ENCODE peak calls at places on chromosomes 12 and 14, in four cellular contexts. H, K, W and O are unnamed samples.

GRCh38 chr12:30598889-30599288 is 96.8 kb downstream of the IPO8 start:
- DNase-seq in K (no peak), W (no peak), H (peak), O (no peak)

GRCh38 chr14:74942608-74943007 is 12.8 kb downstream of the PGF start:
- DNase-seq in W (no peak), K (no peak), H (no peak), O (no peak)

GRCh38 chr12:27221625-27222387 is 22.3 kb upstream of the STK38L start:
- DNase-seq in K (no peak), W (no peak), H (no peak), O (no peak)

GRCh38 chr12:85424581-85425348 is 144.7 kb downstream of the ALX1 start:
- DNase-seq in K (no peak), W (peak), H (peak), O (no peak)

GRCh38 chr14:61752626-61753025 is 9.6 kb upstream of the SNAPC1 start:
- DNase-seq in K (no peak), W (no peak), H (peak), O (no peak)

GRCh38 chr14:99260652-99261551 is 11.1 kb downstream of the BCL11B start:
- DNase-seq in H (no peak), W (no peak), K (no peak), O (no peak)

GRCh38 chr14:32588448-32589320 is 259.6 kb downstream of the AKAP6 start:
- DNase-seq in H (peak), W (no peak), K (no peak), O (no peak)

GRCh38 chr14:58598028-58598850 is 39.5 kb upstream of the DACT1 start:
- DNase-seq in H (no peak), K (no peak), W (no peak), O (no peak)

GRCh38 chr14:73888971-73889370 is 2.3 kb downstream of the ZNF410 start:
- DNase-seq in W (no peak), H (peak), K (no peak), O (no peak)

GRCh38 chr12:89731614-89732013 is 23.0 kb upstream of the ATP2B1 start:
- DNase-seq in K (no peak), W (no peak), H (peak), O (no peak)

GRCh38 chr12:118140825-118141224 is 4.9 kb downstream of the PEBP1 start:
- DNase-seq in K (no peak), W (no peak), H (no peak), O (no peak)

GRCh38 chr12:118137148-118137678 is 1.3 kb downstream of the PEBP1 start:
- DNase-seq in K (no peak), W (no peak), H (no peak), O (no peak)

GRCh38 chr12:118135788-118136558 is at the start of gene PEBP1:
- DNase-seq in W (peak), K (peak), H (peak), O (peak)

GRCh38 chr12:118136559-118137003 is 657 bp downstream of the PEBP1 start:
- DNase-seq in H (peak), K (no peak), W (peak), O (peak)
- H3K27ac ChIP-seq in H (peak), K (peak), W (peak), O (peak)

GRCh38 chr12:71321531-71321930 is 118.1 kb upstream of the LGR5 start:
- DNase-seq in H (no peak), K (no peak), W (no peak), O (no peak)
- H3K27ac ChIP-seq in H (no peak), K (no peak), W (no peak), O (no peak)

DNA sequence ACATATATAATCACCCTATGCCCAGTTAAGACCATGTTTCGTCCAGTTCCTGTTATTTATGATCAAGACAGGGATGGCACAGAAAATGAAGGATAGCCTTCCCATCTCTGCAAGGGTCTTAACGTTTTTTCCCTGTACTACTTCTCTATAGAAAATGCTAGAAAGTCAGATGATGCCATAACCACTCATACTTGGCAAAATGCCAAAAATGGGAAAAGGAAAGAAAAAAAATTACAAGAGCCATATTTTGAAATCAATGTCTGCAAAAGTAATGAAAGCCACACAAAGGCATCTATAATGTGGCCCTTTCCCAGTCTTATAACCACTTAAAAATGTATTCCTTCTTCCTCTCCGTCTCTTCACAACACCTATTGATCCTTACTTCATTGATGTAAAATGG is 1.8 kb upstream of the MYL6B start:
- DNase-seq in K (no peak), H (peak), W (no peak), O (no peak)
- H3K27ac ChIP-seq in K (no peak), H (no peak), W (no peak), O (no peak)

GRCh38 chr12:19998968-19999792 is 369.2 kb upstream of the PDE3A start:
- DNase-seq in W (no peak), K (no peak), H (no peak), O (no peak)
- H3K27ac ChIP-seq in W (no peak), K (no peak), H (no peak), O (no peak)

GRCh38 chr14:70027785-70028428 is 148.7 kb downstream of the SMOC1 start:
- DNase-seq in H (peak), W (peak), K (peak), O (peak)

GRCh38 chr14:70020350-70021170 is 141.3 kb downstream of the SMOC1 start:
- DNase-seq in H (no peak), K (no peak), W (no peak), O (no peak)

GRCh38 chr14:70022771-70023445 is 143.7 kb downstream of the SMOC1 start:
- DNase-seq in W (no peak), K (no peak), H (no peak), O (no peak)

GRCh38 chr14:70021548-70021947 is 142.3 kb downstream of the SMOC1 start:
- DNase-seq in H (no peak), K (no peak), W (no peak), O (no peak)

GRCh38 chr14:70023871-70024270 is 144.7 kb downstream of the SMOC1 start:
- DNase-seq in K (no peak), W (no peak), H (no peak), O (no peak)
- H3K27ac ChIP-seq in K (no peak), W (no peak), H (no peak), O (no peak)

GRCh38 chr14:71764701-71765347 is 167.4 kb upstream of the RGS6 start:
- DNase-seq in W (no peak), H (no peak), K (no peak), O (no peak)
- H3K27ac ChIP-seq in W (no peak), H (no peak), K (no peak), O (no peak)